ENCODE peak calls at places on chromosome X, in ten cellular contexts. M is A549; T is stomach; H is heart right ventricle; L is ovary; S is cardiac muscle cell; X is neural progenitor cell; C is heart left ventricle; I is CD8-positive, alpha-beta T cell; Y is lung. J is an unnamed sample. For H3K9me3, the result is how much of the 10 kb centered on the place peaks cover.

GRCh38 chrX:14920196-14920595 is 47.0 kb downstream of the MOSPD2 start:
- DNase-seq in M (no peak), T (no peak), H (no peak), L (no peak), S (no peak), X (no peak), C (no peak), I (no peak), Y (no peak), J (no peak)

GRCh38 chrX:34584781-34585180 is 72.3 kb downstream of the TMEM47 start:
- DNase-seq in M (no peak), T (no peak), H (no peak), L (no peak), S (no peak), X (no peak), C (no peak), I (no peak), Y (no peak), J (no peak)

GRCh38 chrX:23513121-23513520 is 154.2 kb upstream of the PRDX4 start:
- DNase-seq in M (no peak), T (no peak), H (no peak), L (no peak), S (no peak), X (peak), C (no peak), I (no peak), Y (no peak), J (no peak)

GRCh38 chrX:7787714-7788113 is 55.3 kb upstream of the VCX start:
- DNase-seq in M (no peak), T (no peak), H (no peak), L (no peak), S (no peak), X (no peak), C (no peak), I (no peak), Y (no peak), J (no peak)

GRCh38 chrX:7132335-7133035 is 15.0 kb upstream of the STS start:
- DNase-seq in M (peak), T (peak), H (no peak), L (no peak), S (peak), X (peak), C (no peak), I (peak), Y (peak), J (no peak)

GRCh38 chrX:47366051-47366722 is 4.2 kb upstream of the ZNF157 start:
- DNase-seq in M (peak), T (peak), H (peak), L (peak), S (peak), X (peak), C (peak), I (peak), Y (peak), J (peak)

GRCh38 chrX:130082244-130083106 is 27.8 kb downstream of the ELF4 start:
- DNase-seq in M (no peak), T (peak), H (peak), L (no peak), S (peak), X (no peak), C (peak), I (peak), Y (peak), J (peak)

GRCh38 chrX:51336584-51336983 is 4.0 kb downstream of the NUDT10 start:
- DNase-seq in M (peak), T (no peak), H (no peak), L (peak), S (peak), X (peak), C (no peak), I (peak), Y (no peak), J (peak)

GRCh38 chrX:131633285-131633917 is 89.5 kb downstream of the OR13H1 start:
- DNase-seq in M (peak), T (peak), H (no peak), L (peak), S (peak), X (peak), C (peak), I (peak), Y (peak), J (peak)

GRCh38 chrX:77597090-77597489 is 149.9 kb downstream of the FGF16 start:
- DNase-seq in M (peak), T (no peak), H (no peak), L (no peak), S (peak), X (no peak), C (no peak), I (no peak), Y (no peak), J (no peak)

GRCh38 chrX:135632353-135632752 is 81.1 kb upstream of the CT45A1 start:
- DNase-seq in M (no peak), T (no peak), H (no peak), L (no peak), S (no peak), X (no peak), C (no peak), I (no peak), Y (no peak), J (no peak)

GRCh38 chrX:121010218-121010617 is 24.7 kb upstream of the CT47A1 start:
- DNase-seq in M (no peak), T (no peak), H (no peak), L (no peak), S (peak), X (no peak), C (no peak), I (no peak), Y (no peak), J (no peak)

GRCh38 chrX:11352296-11352741 is 59.1 kb downstream of the AMELX start:
- DNase-seq in M (no peak), T (no peak), H (no peak), L (no peak), S (peak), X (no peak), C (no peak), I (no peak), Y (no peak), J (no peak)

GRCh38 chrX:131901581-131901980 is 121.5 kb upstream of the STK26 start:
- DNase-seq in M (no peak), T (no peak), H (no peak), L (no peak), S (no peak), X (no peak), C (no peak), I (no peak), Y (no peak), J (no peak)

GRCh38 chrX:129649268-129650182 is 5.2 kb downstream of the APLN start:
- DNase-seq in M (no peak), T (peak), H (no peak), L (no peak), S (peak), X (no peak), C (no peak), I (no peak), Y (no peak), J (no peak)

GRCh38 chrX:134074151-134074550 is 88.8 kb upstream of the GPC3 start:
- DNase-seq in M (no peak), T (no peak), H (no peak), L (no peak), S (no peak), X (no peak), C (no peak), I (no peak), Y (no peak), J (no peak)

GRCh38 chrX:2875798-2876399 is 47.2 kb downstream of the GYG2 start:
- DNase-seq in M (peak), T (no peak), H (no peak), L (no peak), S (peak), X (peak), C (no peak), I (no peak), Y (no peak), J (no peak)

DNA sequence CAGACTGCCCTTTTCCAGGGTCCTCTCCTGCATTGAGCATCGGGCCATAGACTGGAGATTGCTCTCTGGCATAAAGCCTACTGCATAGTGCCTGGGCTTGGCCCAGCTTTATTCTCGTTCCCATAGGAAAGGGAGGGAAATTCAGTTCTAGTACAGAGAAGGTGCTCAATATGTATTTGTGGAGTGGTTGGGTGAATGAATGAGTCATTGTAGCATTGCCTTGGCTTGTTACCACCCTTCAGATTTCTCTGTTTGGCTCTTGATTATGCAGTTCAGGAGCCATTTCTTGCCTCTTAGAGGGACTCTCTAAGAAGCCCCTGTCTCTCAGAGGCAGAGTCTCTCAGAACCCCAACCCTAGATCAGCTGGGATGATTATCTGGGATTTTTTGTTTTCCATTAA is 2.6 kb downstream of the TMEM35A start:
- DNase-seq in M (no peak), T (no peak), H (no peak), L (no peak), S (no peak), X (no peak), C (no peak), I (no peak), Y (no peak), J (no peak)
- H3K27ac ChIP-seq in M (no peak), T (no peak), H (no peak), L (no peak), S (no peak), X (no peak), C (no peak), I (no peak), Y (no peak), J (no peak)

GRCh38 chrX:155053656-155054055 is 17.3 kb downstream of the CMC4 start:
- DNase-seq in M (no peak), T (no peak), H (no peak), L (no peak), S (no peak), X (no peak), C (no peak), I (no peak), Y (no peak), J (no peak)

GRCh38 chrX:155055494-155055893 is 15.4 kb downstream of the CMC4 start:
- DNase-seq in M (no peak), T (no peak), H (no peak), L (no peak), S (no peak), X (no peak), C (no peak), I (no peak), Y (no peak), J (no peak)

GRCh38 chrX:155052738-155053498 is 18.0 kb downstream of the CMC4 start:
- DNase-seq in M (no peak), T (no peak), H (no peak), L (no peak), S (no peak), X (no peak), C (no peak), I (no peak), Y (no peak), J (no peak)

GRCh38 chrX:155056471-155056870 is 14.5 kb downstream of the CMC4 start:
- DNase-seq in M (no peak), T (no peak), H (no peak), L (no peak), S (no peak), X (no peak), C (no peak), I (no peak), Y (no peak), J (no peak)

DNA sequence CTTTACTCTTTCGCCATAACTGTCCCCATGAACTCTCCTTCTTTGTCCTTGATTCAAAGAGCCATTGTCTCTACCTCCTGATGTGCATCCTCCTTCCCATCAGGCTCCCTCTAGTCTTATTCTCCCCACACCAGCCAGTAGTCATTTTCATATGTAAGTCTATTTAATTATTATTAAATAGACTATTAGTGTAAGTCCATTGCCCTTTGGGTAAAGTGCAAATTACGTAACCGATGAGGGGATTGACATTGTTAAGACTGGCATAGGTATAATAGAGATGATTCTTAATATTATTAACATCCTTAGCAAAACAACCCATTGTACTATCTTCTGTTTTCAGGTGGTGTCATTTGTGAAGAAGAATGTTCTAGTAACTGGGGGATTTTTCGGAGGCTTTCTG is 16.7 kb downstream of the CMC4 start:
- DNase-seq in M (no peak), T (no peak), H (no peak), L (no peak), S (no peak), X (no peak), C (no peak), I (no peak), Y (no peak), J (no peak)
- TF ChIP-seq CTCF in M (no peak), T (no peak), H (no peak), L (no peak), S (no peak), X (no peak), C (no peak), I (no peak), Y (no peak), J (no peak)

GRCh38 chrX:16484338-16484737 is 165.6 kb upstream of the S100G start:
- DNase-seq in M (peak), T (no peak), H (no peak), L (no peak), S (peak), X (no peak), C (no peak), I (peak), Y (no peak), J (peak)

GRCh38 chrX:16488959-16489358 is 161.0 kb upstream of the S100G start:
- DNase-seq in M (no peak), T (no peak), H (no peak), L (no peak), S (no peak), X (no peak), C (no peak), I (no peak), Y (no peak), J (no peak)

GRCh38 chrX:16491461-16491860 is 158.5 kb upstream of the S100G start:
- DNase-seq in M (no peak), T (no peak), H (no peak), L (no peak), S (peak), X (peak), C (no peak), I (no peak), Y (no peak), J (no peak)

GRCh38 chrX:16487620-16488380 is 162.2 kb upstream of the S100G start:
- DNase-seq in M (no peak), T (no peak), H (no peak), L (no peak), S (no peak), X (no peak), C (no peak), I (no peak), Y (no peak), J (no peak)
- H3K9me3 ChIP-seq in M (under half), T (under half), H (under half), L (under half), S (under half), X (under half), C (under half), I (under half), Y (under half), J (under half)

GRCh38 chrX:19862634-19863236 is 24.7 kb downstream of the SH3KBP1 start:
- DNase-seq in M (no peak), T (no peak), H (no peak), L (no peak), S (no peak), X (no peak), C (no peak), I (no peak), Y (no peak), J (no peak)
- H3K27ac ChIP-seq in M (no peak), T (no peak), H (peak), L (no peak), S (no peak), X (no peak), C (no peak), I (no peak), Y (no peak), J (no peak)

DNA sequence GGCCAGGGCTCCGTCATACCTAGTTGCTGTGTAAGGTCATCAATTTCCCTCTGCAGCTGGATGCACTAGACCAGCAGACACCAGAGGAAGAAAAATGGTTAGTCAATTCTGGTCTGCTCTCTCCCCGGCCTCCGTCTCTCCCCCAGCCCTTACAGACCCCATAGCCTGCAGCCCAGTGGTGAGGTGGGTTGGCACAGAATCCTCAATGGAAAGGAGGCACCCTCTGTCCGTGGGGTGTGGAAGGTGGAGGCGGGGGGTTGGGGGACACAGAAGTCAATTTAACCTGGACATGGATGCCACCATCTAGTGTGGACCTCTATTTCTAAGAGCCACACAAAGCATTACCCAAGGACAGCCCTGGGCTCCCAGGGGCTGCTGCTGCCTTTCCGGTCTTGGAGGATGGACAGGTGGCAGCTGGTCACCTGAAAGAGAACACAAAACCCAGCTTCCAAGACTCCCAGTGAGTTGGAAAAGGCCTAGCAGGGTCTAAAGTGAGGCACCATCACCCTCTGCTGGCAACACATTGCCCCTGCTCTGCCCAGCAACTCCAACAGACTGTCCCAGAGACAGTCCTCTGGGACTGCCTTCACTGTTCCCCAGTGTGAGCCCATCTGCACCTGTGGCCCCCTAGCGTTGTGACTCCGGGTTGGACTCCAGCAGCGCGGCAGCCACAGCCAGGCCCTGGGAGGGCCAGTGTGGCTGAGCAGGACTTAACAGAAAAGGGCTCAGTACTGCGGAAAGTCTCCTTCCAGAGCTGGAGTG is 40.1 kb upstream of the NHSL2 start:
- DNase-seq in M (peak), T (no peak), H (no peak), L (no peak), S (peak), X (peak), C (no peak), I (no peak), Y (no peak), J (no peak)
- TF ChIP-seq CTCF in M (peak), T (no peak), H (no peak), L (no peak), S (peak), X (peak), C (no peak), I (no peak), Y (no peak), J (no peak)

DNA sequence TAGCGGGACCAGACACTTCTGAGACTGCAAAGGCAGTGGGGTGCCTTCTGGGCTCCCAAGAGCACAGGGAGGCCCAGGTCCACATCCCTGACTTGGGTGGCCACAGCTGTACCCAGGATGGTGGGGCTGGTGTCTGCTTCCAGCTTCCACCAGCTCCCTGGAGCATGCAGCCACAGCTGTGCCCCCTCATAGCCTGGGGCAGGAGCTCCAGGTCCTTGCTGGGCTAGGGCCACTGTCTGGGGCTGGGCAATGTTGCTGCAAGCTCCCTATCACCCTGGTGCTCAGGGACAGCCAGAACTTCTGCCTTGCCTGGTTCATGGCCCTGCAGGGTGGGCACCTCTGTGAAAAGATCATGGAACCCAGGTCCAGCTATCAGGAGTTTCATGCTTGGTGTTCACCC is 673.9 kb downstream of the SH3BGRL start:
- DNase-seq in M (no peak), T (no peak), H (no peak), L (no peak), S (no peak), X (no peak), C (no peak), I (no peak), Y (no peak), J (no peak)
- H3K9me3 ChIP-seq in M (under half), T (under half), H (under half), L (under half), S (under half), X (under half), C (under half), I (under half), Y (under half), J (under half)

GRCh38 chrX:49199906-49200771 is at the start of gene SYP:
- DNase-seq in M (peak), T (peak), H (peak), L (peak), S (peak), X (peak), C (peak), I (peak), Y (peak), J (peak)
- H3K27ac ChIP-seq in M (peak), T (peak), H (peak), L (no peak), S (peak), X (no peak), C (peak), I (peak), Y (no peak), J (no peak)

DNA sequence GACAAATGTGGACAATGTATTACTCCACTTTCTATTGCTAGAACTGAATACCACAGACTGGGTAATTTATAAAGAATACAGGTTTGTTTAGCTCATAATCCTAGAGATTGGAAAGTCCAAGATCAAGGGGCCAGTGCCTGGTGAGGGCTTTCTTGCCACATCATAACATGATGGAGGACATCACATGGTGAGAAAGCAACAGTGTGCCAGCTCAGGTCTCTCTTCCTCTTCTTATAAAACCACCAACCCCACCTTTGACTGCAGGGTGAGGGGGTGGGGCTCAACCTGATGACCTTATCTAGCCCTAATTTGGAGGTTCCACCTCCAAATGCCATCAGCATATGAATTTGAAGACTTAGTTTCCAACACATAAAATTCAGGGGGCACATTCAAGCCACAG is 105.7 kb upstream of the CXorf66 start:
- DNase-seq in M (no peak), T (no peak), H (no peak), L (no peak), S (no peak), X (no peak), C (no peak), I (no peak), Y (no peak), J (no peak)
- TF ChIP-seq CTCF in M (no peak), T (no peak), H (no peak), L (no peak), S (no peak), X (no peak), C (no peak), I (no peak), Y (no peak), J (no peak)

GRCh38 chrX:40734956-40735317 is 405 bp downstream of the MED14 start:
- DNase-seq in M (peak), T (no peak), H (no peak), L (peak), S (no peak), X (no peak), C (no peak), I (peak), Y (no peak), J (peak)

GRCh38 chrX:40729923-40730584 is 5.3 kb downstream of the MED14 start:
- DNase-seq in M (no peak), T (no peak), H (no peak), L (no peak), S (no peak), X (no peak), C (no peak), I (no peak), Y (no peak), J (no peak)

GRCh38 chrX:40735318-40736169 is at the start of gene MED14:
- DNase-seq in M (peak), T (peak), H (peak), L (peak), S (peak), X (peak), C (peak), I (peak), Y (peak), J (peak)

GRCh38 chrX:40736170-40736505 is 796 bp upstream of the MED14 start:
- DNase-seq in M (no peak), T (no peak), H (no peak), L (no peak), S (no peak), X (peak), C (no peak), I (no peak), Y (no peak), J (no peak)

GRCh38 chrX:40733691-40734090 is 1.7 kb downstream of the MED14 start:
- DNase-seq in M (no peak), T (no peak), H (no peak), L (no peak), S (peak), X (no peak), C (no peak), I (no peak), Y (no peak), J (no peak)
- H3K9me3 ChIP-seq in M (under half), T (under half), H (under half), L (under half), S (under half), X (under half), C (under half), I (under half), Y (under half), J (under half)